ENCODE peak calls at places on chromosome 4, in seven cellular contexts. G, C, I, J, O, K and V are unnamed samples. For H3K9me3, the result is how much of the 10 kb centered on the place peaks cover.

GRCh38 chr4:146033149-146033548 is 94.5 kb upstream of the ZNF827 start:
- DNase-seq in I (no peak), C (peak), G (no peak), K (no peak), J (no peak), O (peak), V (no peak)

GRCh38 chr4:114384629-114385028 is 214.0 kb upstream of the UGT8 start:
- DNase-seq in I (no peak), J (peak), G (no peak), O (no peak), C (no peak), K (peak), V (no peak)

GRCh38 chr4:6180841-6181631 is 19.3 kb downstream of the JAKMIP1 start:
- DNase-seq in I (no peak), K (no peak), G (no peak), O (no peak), C (no peak), J (no peak), V (no peak)

GRCh38 chr4:181569553-181569952 is 673.6 kb upstream of the TENM3 start:
- DNase-seq in C (no peak), G (no peak), J (peak), I (no peak), O (peak), K (peak), V (no peak)

GRCh38 chr4:42401171-42401570 is 3.9 kb downstream of the SHISA3 start:
- DNase-seq in I (no peak), K (no peak), C (no peak), G (no peak), J (no peak), O (no peak), V (no peak)

GRCh38 chr4:16264798-16265197 is 38.5 kb upstream of the TAPT1 start:
- DNase-seq in C (no peak), J (peak), K (peak), O (peak), G (no peak), I (no peak), V (peak)

GRCh38 chr4:71202703-71203102 is 136.1 kb upstream of the SLC4A4 start:
- DNase-seq in G (no peak), O (no peak), I (no peak), K (no peak), C (no peak), J (peak), V (no peak)

GRCh38 chr4:94641702-94642560 is 115.8 kb upstream of the BMPR1B start:
- DNase-seq in K (peak), C (no peak), G (no peak), O (peak), I (no peak), J (peak), V (no peak)

GRCh38 chr4:80014531-80014930 is 58.5 kb downstream of the ANTXR2 start:
- DNase-seq in O (no peak), G (no peak), K (peak), J (peak), I (no peak), C (peak), V (no peak)

GRCh38 chr4:127856485-127857447 is 23.9 kb upstream of the PLK4 start:
- DNase-seq in K (peak), I (no peak), G (no peak), O (peak), C (peak), J (peak), V (peak)

GRCh38 chr4:8200302-8200975 is 1.3 kb downstream of the SH3TC1 start:
- DNase-seq in G (peak), C (no peak), K (peak), J (no peak), O (peak), I (peak), V (no peak)

GRCh38 chr4:19944806-19945205 is 306.9 kb upstream of the SLIT2 start:
- DNase-seq in C (peak), O (no peak), J (no peak), K (no peak), G (no peak), I (no peak), V (no peak)

GRCh38 chr4:44487341-44487740 is 38.7 kb upstream of the KCTD8 start:
- DNase-seq in K (no peak), O (peak), J (no peak), I (no peak), C (no peak), G (no peak), V (no peak)

GRCh38 chr4:124334119-124334518 is 378.4 kb downstream of the ANKRD50 start:
- DNase-seq in J (peak), C (peak), O (peak), G (no peak), I (peak), K (peak), V (peak)

GRCh38 chr4:100421356-100421978 is 96.4 kb downstream of the EMCN start:
- DNase-seq in C (no peak), G (no peak), K (peak), O (peak), I (no peak), J (peak), V (no peak)

GRCh38 chr4:71711044-71711984 is 72.6 kb downstream of the GC start:
- DNase-seq in J (no peak), C (no peak), I (no peak), O (no peak), G (no peak), K (no peak), V (no peak)

GRCh38 chr4:183499389-183499788 is 5.5 kb upstream of the ING2 start:
- DNase-seq in O (no peak), I (peak), K (no peak), J (no peak), G (no peak), C (no peak), V (no peak)

GRCh38 chr4:4859010-4859798 is at the start of gene MSX1:
- DNase-seq in G (peak), J (peak), I (peak), C (peak), K (peak), O (peak), V (peak)

GRCh38 chr4:151671541-151672059 is 89.2 kb downstream of the GATB start:
- DNase-seq in G (no peak), O (no peak), C (peak), K (no peak), I (no peak), J (no peak), V (no peak)

GRCh38 chr4:177419416-177419815 is 22.8 kb downstream of the AGA start:
- DNase-seq in J (no peak), O (no peak), G (no peak), I (no peak), K (no peak), C (no peak), V (no peak)

GRCh38 chr4:58665649-58666048 is 1555.5 kb upstream of the IGFBP7 start:
- DNase-seq in C (no peak), J (no peak), I (no peak), O (no peak), G (no peak), K (no peak), V (no peak)
- H3K27ac ChIP-seq in C (no peak), J (no peak), I (no peak), O (no peak), G (no peak), K (no peak), V (no peak)

DNA sequence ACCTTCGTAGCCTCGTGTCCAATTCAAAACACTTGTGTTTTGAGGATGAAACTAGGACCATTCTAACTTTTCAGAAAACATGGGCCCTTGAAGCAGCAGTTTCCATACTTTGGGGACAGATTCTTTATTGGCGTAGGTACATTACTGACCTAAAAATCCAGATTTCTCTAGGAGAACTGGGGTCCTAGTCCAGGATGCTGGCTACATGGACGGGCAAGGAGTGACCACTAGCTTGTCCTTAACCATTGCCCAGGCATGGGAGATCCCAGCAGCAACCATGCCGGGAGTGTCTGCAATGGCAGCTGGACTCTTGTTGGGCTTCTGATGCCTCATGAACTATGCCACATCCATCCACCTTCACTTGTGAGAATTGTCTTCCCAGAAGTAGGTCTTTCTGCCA is 62.2 kb upstream of the WDR1 start:
- DNase-seq in O (no peak), K (no peak), J (no peak), I (no peak), C (no peak), G (no peak), V (no peak)
- H3K9me3 ChIP-seq in O (under half), K (under half), J (under half), I (under half), C (under half), G (under half), V (under half)

GRCh38 chr4:119665718-119666117 is 37.1 kb upstream of the PDE5A start:
- DNase-seq in I (no peak), G (no peak), K (no peak), O (no peak), C (no peak), J (no peak), V (no peak)

GRCh38 chr4:119661231-119661630 is 32.6 kb upstream of the PDE5A start:
- DNase-seq in C (no peak), I (no peak), G (no peak), J (no peak), O (no peak), K (no peak), V (no peak)

GRCh38 chr4:119663160-119663788 is 34.7 kb upstream of the PDE5A start:
- DNase-seq in I (no peak), K (peak), G (no peak), O (no peak), J (no peak), C (no peak), V (no peak)

GRCh38 chr4:119666653-119667091 is 38.1 kb upstream of the PDE5A start:
- DNase-seq in G (no peak), K (peak), J (no peak), I (no peak), O (no peak), C (no peak), V (no peak)

DNA sequence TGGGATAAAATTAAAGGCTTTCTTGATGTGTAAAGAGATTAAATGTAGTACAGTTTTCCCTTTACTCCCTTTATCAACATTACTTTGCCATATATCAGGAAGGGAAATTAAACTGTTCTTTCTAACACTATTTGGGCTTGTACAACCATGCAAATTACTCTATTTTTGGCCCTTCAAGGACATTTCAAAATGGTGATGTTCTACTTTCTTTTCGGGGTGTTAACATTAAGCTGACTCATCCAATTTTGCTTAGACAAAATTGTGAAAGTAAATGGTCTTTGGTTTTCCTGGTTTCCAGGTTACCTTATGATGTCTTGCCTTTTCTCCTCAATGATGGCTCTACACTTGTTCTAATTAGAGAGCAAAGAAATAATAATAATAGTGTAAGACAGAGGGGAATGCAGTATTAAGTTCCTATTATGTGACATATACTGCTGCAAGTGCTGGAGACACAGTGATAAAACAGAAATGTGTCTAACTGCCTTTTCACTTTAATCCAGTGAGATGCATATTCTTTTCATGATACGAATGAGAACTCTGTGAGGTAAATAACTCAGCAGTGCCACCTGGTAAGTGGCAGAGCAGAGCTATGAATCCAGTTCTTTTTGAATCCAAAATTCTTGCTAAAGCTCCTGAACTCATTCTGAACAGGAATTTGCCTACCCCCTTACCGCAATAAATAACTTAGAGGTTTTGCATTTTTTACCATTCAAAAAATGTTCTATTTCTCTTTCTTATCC is 35.7 kb upstream of the PDE5A start:
- DNase-seq in C (no peak), J (no peak), O (no peak), K (peak), I (no peak), G (no peak), V (peak)
- H3K4me3 ChIP-seq in C (peak), J (no peak), O (no peak), K (no peak), I (peak), G (no peak), V (no peak)

DNA sequence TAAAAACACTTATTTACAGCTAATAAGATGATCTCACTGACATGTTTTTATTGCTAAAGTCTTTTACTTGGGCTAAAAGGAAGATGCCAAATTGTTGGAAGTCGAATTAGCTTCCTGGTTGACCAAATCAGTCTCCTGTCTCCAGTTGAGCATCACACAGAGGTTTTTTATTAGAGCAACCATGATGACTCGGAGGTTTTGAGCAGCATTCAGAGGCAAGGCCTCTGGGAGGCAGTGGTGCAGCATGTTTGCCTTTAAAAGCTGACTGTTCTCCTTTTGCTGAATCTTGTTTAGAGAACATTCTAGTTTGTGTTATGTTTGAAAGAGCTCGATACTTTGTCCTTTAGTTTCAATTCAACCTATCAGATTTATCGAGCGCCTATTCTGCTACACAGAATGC is 2.1 kb downstream of the UCHL1 start:
- DNase-seq in G (no peak), C (peak), J (peak), I (no peak), O (peak), K (peak), V (peak)
- H3K27ac ChIP-seq in G (no peak), C (no peak), J (no peak), I (no peak), O (no peak), K (no peak), V (no peak)

GRCh38 chr4:253936-254756 is 51.1 kb downstream of the ZNF732 start:
- DNase-seq in K (no peak), C (no peak), I (no peak), J (no peak), O (no peak), G (no peak), V (no peak)

GRCh38 chr4:256492-256891 is 48.8 kb downstream of the ZNF732 start:
- DNase-seq in J (no peak), K (no peak), G (no peak), C (no peak), I (no peak), O (no peak), V (no peak)

DNA sequence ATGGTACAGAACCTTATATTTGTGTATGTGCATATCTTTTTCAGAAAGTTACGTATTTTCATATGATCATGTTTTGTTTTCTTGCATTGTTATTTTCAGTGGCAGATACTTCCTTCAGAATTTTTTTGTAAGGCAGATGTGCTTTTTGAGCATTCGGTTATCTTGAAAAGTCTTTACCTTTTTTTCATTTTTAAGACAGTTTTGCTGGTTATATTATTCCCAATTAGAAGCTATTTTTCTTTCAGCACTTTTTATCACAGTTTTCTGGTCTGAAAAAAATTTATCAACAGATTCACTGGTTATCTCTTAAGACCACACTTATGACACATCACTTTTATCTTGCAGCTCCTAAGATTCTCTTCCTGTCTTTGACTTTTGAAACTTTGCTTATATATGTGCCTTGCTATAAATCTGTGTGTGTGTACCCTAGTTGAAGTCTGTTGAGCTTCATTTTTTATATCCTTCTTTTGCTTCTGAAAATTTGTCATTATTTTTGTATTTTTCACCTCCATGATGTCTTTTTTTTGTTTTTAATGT is 53.1 kb downstream of the ZNF732 start:
- DNase-seq in C (no peak), J (no peak), O (no peak), I (no peak), K (no peak), G (no peak), V (no peak)
- H3K9me3 ChIP-seq in C (under half), J (under half), O (under half), I (under half), K (under half), G (half or more), V (under half)

GRCh38 chr4:65407483-65407882 is 262.8 kb downstream of the EPHA5 start:
- DNase-seq in J (no peak), G (no peak), K (no peak), C (no peak), O (no peak), I (no peak), V (no peak)
- H3K4me3 ChIP-seq in J (no peak), G (no peak), K (no peak), C (no peak), O (no peak), I (no peak), V (no peak)

GRCh38 chr4:1717129-1718094 is 3.7 kb downstream of the TMEM129 start:
- DNase-seq in G (no peak), J (no peak), K (no peak), I (no peak), O (no peak), C (no peak), V (no peak)

GRCh38 chr4:1714303-1715001 is 2.3 kb upstream of the SLBP start:
- DNase-seq in J (no peak), I (no peak), O (no peak), G (no peak), C (no peak), K (no peak), V (no peak)

GRCh38 chr4:1713003-1713397 is 881 bp upstream of the SLBP start:
- DNase-seq in O (no peak), J (no peak), C (no peak), I (no peak), K (no peak), G (no peak), V (no peak)

GRCh38 chr4:1716065-1716945 is 4.2 kb upstream of the SLBP start:
- DNase-seq in O (no peak), K (no peak), J (no peak), I (no peak), C (no peak), G (no peak), V (no peak)

DNA sequence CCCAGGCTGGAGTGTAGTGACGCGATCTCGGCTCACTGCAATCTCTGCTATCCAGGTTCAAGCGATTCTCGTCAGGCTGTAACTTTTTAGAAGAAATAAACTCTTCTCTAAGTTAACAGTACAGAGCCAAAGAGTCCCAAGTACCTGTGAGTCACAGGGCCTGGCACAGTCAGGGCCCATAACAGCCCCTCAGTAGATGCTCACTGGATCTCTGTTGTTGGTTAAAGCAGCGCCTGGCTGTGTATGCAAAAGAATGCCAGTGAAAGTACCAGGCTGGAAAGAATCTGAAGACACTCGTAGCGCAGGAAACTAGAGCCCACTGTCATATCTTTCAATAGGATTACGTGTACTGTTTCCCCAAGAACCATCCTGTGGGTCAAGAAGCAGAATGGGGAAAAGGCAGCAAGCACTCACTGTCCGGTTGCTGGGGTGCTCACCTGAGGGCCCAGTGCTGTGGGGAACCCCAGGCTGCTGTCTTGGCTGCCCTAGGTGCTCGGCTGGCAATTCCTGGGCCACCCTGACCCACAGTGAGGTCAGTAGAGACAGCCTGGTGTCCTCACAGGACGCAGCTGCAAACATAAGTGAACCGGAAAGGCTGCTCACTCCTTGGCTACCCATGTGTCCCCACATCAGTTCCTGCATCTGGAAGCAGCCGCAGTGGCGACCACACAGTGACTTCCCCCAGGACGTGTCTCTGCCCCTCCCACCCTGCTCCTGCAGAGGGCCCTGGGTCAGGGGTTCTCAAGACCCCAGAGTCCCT is 3.1 kb upstream of the SLBP start:
- DNase-seq in J (no peak), I (no peak), O (no peak), G (no peak), C (no peak), K (no peak), V (no peak)
- H3K27ac ChIP-seq in J (peak), I (peak), O (no peak), G (peak), C (peak), K (no peak), V (no peak)

GRCh38 chr4:92253550-92253949 is 50.2 kb upstream of the GRID2 start:
- DNase-seq in O (no peak), C (no peak), K (no peak), G (no peak), J (no peak), I (no peak), V (no peak)
- H3K9me3 ChIP-seq in O (under half), C (under half), K (under half), G (half or more), J (under half), I (under half), V (under half)

GRCh38 chr4:687975-688694 is 816 bp downstream of the SLC49A3 start:
- DNase-seq in C (peak), K (no peak), J (no peak), I (no peak), G (no peak), O (no peak), V (no peak)
- H3K4me3 ChIP-seq in C (peak), K (no peak), J (no peak), I (peak), G (peak), O (no peak), V (no peak)